ENCODE peak calls at places on chromosomes 5 and 9, in four cellular contexts. U, V, D and P are unnamed samples. For H3K9me3, the result is how much of the 10 kb centered on the place peaks cover.

GRCh38 chr9:78030553-78031270 is 899 bp downstream of the GNAQ start:
- DNase-seq in U (peak), V (peak), D (peak), P (peak)

GRCh38 chr9:101229606-101230005 is 155.2 kb downstream of the BAAT start:
- DNase-seq in U (no peak), V (no peak), D (no peak), P (no peak)

GRCh38 chr5:126831175-126831574 is 54.2 kb downstream of the LMNB1 start:
- DNase-seq in U (no peak), V (no peak), D (no peak), P (no peak)

GRCh38 chr5:137146402-137146889 is 352.7 kb downstream of the SPOCK1 start:
- DNase-seq in U (no peak), V (peak), D (peak), P (no peak)

GRCh38 chr5:55151923-55152842 is 7.8 kb upstream of the GPX8 start:
- DNase-seq in U (no peak), V (no peak), D (no peak), P (no peak)

GRCh38 chr9:71145179-71145578 is 23.8 kb upstream of the TRPM3 start:
- DNase-seq in U (no peak), V (no peak), D (no peak), P (no peak)

GRCh38 chr9:79257215-79257614 is 314.6 kb upstream of the TLE4 start:
- DNase-seq in U (no peak), V (no peak), D (no peak), P (no peak)

GRCh38 chr9:89223398-89223977 is 44.9 kb upstream of the SHC3 start:
- DNase-seq in U (no peak), V (no peak), D (no peak), P (no peak)

GRCh38 chr5:115402822-115403577 is 106.5 kb upstream of the CCDC112 start:
- DNase-seq in U (no peak), V (no peak), D (no peak), P (no peak)

GRCh38 chr9:126719677-126720435 is 85.0 kb upstream of the ZBTB43 start:
- DNase-seq in U (peak), V (peak), D (peak), P (peak)

GRCh38 chr5:3659907-3660306 is 64.3 kb downstream of the IRX1 start:
- DNase-seq in U (no peak), V (no peak), D (no peak), P (no peak)

GRCh38 chr9:124570942-124571666 is 63.9 kb upstream of the NR5A1 start:
- DNase-seq in U (no peak), V (no peak), D (no peak), P (no peak)

GRCh38 chr9:124576751-124577150 is 69.6 kb upstream of the NR5A1 start:
- DNase-seq in U (no peak), V (no peak), D (no peak), P (no peak)

GRCh38 chr9:124574534-124574933 is 67.3 kb upstream of the NR5A1 start:
- DNase-seq in U (no peak), V (no peak), D (no peak), P (no peak)

GRCh38 chr9:124569942-124570341 is 62.7 kb upstream of the NR5A1 start:
- DNase-seq in U (no peak), V (no peak), D (no peak), P (no peak)

DNA sequence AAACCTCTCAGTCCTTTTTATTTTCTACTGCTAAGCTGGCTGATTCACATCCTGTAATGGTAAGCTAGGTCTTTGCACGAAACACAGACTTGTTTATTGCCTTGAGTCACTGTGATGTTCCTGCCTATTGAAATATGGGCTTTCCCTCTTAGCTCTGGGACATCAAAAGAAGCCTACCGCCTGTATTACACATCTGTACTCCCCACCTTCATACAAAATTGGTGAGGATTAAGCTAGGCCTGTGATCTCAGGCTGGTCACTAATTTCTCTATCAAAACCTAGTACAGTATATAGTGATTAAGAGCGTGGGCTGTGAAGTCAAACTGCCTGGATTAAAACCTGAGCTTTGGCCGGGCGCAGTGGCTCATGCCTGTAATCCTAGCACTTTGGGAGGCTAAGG is 67.7 kb upstream of the NR5A1 start:
- DNase-seq in U (no peak), V (no peak), D (no peak), P (no peak)
- H3K27ac ChIP-seq in U (no peak), V (no peak), D (no peak), P (no peak)

GRCh38 chr5:77768978-77769377 is 7.2 kb downstream of the TBCA start:
- DNase-seq in U (no peak), V (no peak), D (no peak), P (no peak)
- H3K9me3 ChIP-seq in U (under half), V (under half), D (under half), P (under half)

DNA sequence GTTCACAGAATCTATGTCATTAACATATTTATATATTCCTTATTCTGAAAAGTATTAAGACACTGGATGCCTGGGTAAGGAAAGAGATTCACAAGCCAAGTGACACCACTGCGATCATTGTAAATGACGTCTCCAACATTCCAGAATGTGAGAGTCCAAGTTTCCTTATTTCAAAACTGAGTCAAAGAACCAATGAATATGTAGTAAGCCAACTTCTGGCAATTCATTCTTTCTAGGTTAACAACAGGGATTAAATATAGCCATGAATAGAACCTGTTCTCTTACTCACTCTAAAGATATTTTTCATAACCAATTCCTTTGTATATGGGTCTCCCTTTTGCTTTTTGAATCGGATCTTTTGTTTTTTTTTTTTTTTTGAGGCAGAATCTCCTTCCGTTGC is 18.1 kb downstream of the RAI14 start:
- DNase-seq in U (no peak), V (no peak), D (no peak), P (no peak)
- H3K27ac ChIP-seq in U (peak), V (peak), D (no peak), P (no peak)

DNA sequence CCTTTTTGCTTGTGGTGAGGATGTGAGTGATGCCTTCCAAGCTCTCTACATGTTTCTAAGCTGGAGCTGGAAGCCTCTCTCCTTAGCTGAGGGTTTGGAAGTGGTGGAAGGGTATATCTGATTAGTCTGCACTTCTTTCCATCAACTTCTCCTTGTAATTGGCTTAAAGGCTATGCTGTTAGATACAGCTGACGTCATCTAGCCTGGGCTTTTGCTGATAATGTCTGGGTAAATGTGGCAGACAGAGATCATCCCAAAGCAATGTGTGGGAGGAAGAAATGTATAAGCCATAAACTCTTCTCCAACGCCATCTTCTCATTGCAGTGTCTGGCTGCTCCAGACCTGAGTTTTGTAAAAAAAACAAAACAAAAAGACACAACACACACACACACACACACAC is 29.3 kb downstream of the ZNF354C start:
- DNase-seq in U (no peak), V (no peak), D (no peak), P (no peak)
- H3K9me3 ChIP-seq in U (half or more), V (half or more), D (under half), P (under half)

GRCh38 chr9:125156551-125156950 is 13.2 kb upstream of the SCAI start:
- DNase-seq in U (no peak), V (no peak), D (no peak), P (no peak)

GRCh38 chr9:125161284-125161918 is 18.1 kb upstream of the SCAI start:
- DNase-seq in U (no peak), V (no peak), D (no peak), P (no peak)

GRCh38 chr9:125160750-125161149 is 17.4 kb upstream of the SCAI start:
- DNase-seq in U (no peak), V (no peak), D (no peak), P (no peak)
- H3K27ac ChIP-seq in U (no peak), V (no peak), D (no peak), P (no peak)

GRCh38 chr5:141431286-141431685 is 979 bp downstream of the PCDHGA12 start:
- DNase-seq in U (no peak), V (no peak), D (no peak), P (no peak)
- H3K9me3 ChIP-seq in U (half or more), V (half or more), D (under half), P (under half)

GRCh38 chr5:172699999-172700685 is 59.1 kb downstream of the NEURL1B start:
- DNase-seq in U (no peak), V (no peak), D (peak), P (peak)
- H3K27ac ChIP-seq in U (peak), V (peak), D (peak), P (peak)